ENCODE peak calls at places on chromosomes 7 and 10, in ten cellular contexts. P is left ventricle myocardium inferior, C is heart left ventricle, S is Panc1, N is DND-41, H is tibial nerve, A is thoracic aorta, K is brain microvascular endothelial cell, J is kidney epithelial cell, B is stomach. G is an unnamed sample.
A peak's percentile ranks its signal among the peaks of the same experiment; 100 is the strongest.

GRCh38 chr7:33698006-33698405 is 207.3 kb upstream of the BMPER start:
- DNase-seq in J (no peak), A (no peak), S (no peak), P (no peak), N (no peak), H (peak; percentile 1), B (no peak), K (no peak), C (no peak), G (no peak)

GRCh38 chr10:91652364-91652763 is 19.5 kb upstream of the PPP1R3C start:
- DNase-seq in B (no peak), S (no peak), A (no peak), C (peak; percentile 53), P (no peak), H (no peak), N (no peak), J (peak; percentile 100), K (peak; percentile 89), G (no peak)

GRCh38 chr10:26628395-26628794 is 69.1 kb upstream of the PDSS1 start:
- DNase-seq in K (no peak), S (no peak), J (no peak), A (no peak), C (no peak), N (no peak), B (no peak), H (no peak), P (no peak), G (no peak)

GRCh38 chr10:31612082-31612481 is 293.1 kb downstream of the ZEB1 start:
- DNase-seq in S (no peak), J (no peak), P (no peak), A (no peak), C (no peak), N (no peak), K (no peak), B (no peak), H (no peak), G (no peak)

GRCh38 chr10:31952066-31952465 is 23.4 kb upstream of the ARHGAP12 start:
- DNase-seq in P (no peak), A (no peak), C (no peak), K (no peak), H (no peak), J (no peak), N (no peak), S (no peak), B (no peak), G (no peak)

GRCh38 chr7:133570321-133570720 is 317.4 kb downstream of the EXOC4 start:
- DNase-seq in J (no peak), K (peak; percentile 16), B (no peak), N (peak; percentile 11), H (no peak), S (no peak), C (no peak), P (no peak), A (no peak), G (no peak)

GRCh38 chr7:41294556-41295454 is 408.1 kb downstream of the INHBA start:
- DNase-seq in N (no peak), B (no peak), A (no peak), S (no peak), C (no peak), K (no peak), J (no peak), H (no peak), P (no peak), G (no peak)

GRCh38 chr10:127196227-127196954 is at the start of gene INSYN2A:
- DNase-seq in K (peak; percentile 29), J (no peak), H (peak; percentile 14), A (no peak), P (peak; percentile 32), S (no peak), C (no peak), B (no peak), N (no peak), G (peak; percentile 24)

GRCh38 chr7:158655931-158656441 is 48.6 kb downstream of the NCAPG2 start:
- DNase-seq in P (no peak), J (no peak), C (no peak), K (no peak), H (no peak), A (no peak), S (no peak), N (no peak), B (no peak), G (no peak)

GRCh38 chr7:138204285-138204988 is 128.2 kb downstream of the AKR1D1 start:
- DNase-seq in H (no peak), N (no peak), A (no peak), C (no peak), P (no peak), S (no peak), B (no peak), J (no peak), K (peak; percentile 51), G (no peak)

GRCh38 chr10:12250181-12250580 is 54.2 kb downstream of the CDC123 start:
- DNase-seq in A (no peak), P (no peak), H (no peak), S (no peak), K (no peak), B (no peak), J (no peak), N (no peak), C (no peak), G (no peak)

GRCh38 chr7:20191044-20191867 is 25.9 kb downstream of the MACC1 start:
- DNase-seq in N (no peak), B (no peak), K (no peak), J (no peak), S (no peak), A (no peak), H (no peak), P (no peak), C (no peak), G (no peak)

GRCh38 chr7:139860090-139860773 is 31.2 kb downstream of the TBXAS1 start:
- DNase-seq in N (no peak), J (no peak), C (peak; percentile 67), B (no peak), H (peak; percentile 27), A (no peak), S (no peak), P (peak; percentile 55), K (no peak), G (no peak)

GRCh38 chr10:70576803-70577517 is 25.6 kb downstream of the PRF1 start:
- DNase-seq in H (no peak), P (no peak), A (no peak), N (no peak), K (no peak), B (no peak), S (no peak), C (no peak), J (no peak), G (no peak)

GRCh38 chr10:52146766-52147165 is 167.3 kb upstream of the DKK1 start:
- DNase-seq in P (no peak), A (no peak), J (peak; percentile 63), B (no peak), C (no peak), S (no peak), H (no peak), N (no peak), K (no peak), G (no peak)

GRCh38 chr7:11698273-11698930 is 133.6 kb downstream of the THSD7A start:
- DNase-seq in H (no peak), C (no peak), N (no peak), J (no peak), K (no peak), S (no peak), P (no peak), A (no peak), B (no peak), G (no peak)

GRCh38 chr10:133211141-133211830 is 18.7 kb upstream of the UTF1 start:
- DNase-seq in K (no peak), H (no peak), P (no peak), B (no peak), A (no peak), J (no peak), S (no peak), C (peak; percentile 22), N (no peak), G (no peak)
- H3K36me3 ChIP-seq in K (no peaks in the 10 kb centered on the region), H (no peaks in the 10 kb centered on the region), P (no peaks in the 10 kb centered on the region), B (no peaks in the 10 kb centered on the region), A (no peaks in the 10 kb centered on the region), J (no peaks in the 10 kb centered on the region), S (no peaks in the 10 kb centered on the region), C (no peaks in the 10 kb centered on the region), N (no peaks in the 10 kb centered on the region), G (no peaks in the 10 kb centered on the region)

GRCh38 chr7:140867467-140868314 is 57.0 kb downstream of the BRAF start:
- DNase-seq in H (no peak), K (no peak), A (no peak), C (no peak), P (no peak), B (no peak), J (no peak), S (no peak), N (no peak), G (no peak)
- H3K4me3 ChIP-seq in H (no peak overlapping the region), K (no peak overlapping the region), A (no peak overlapping the region), C (no peak overlapping the region), P (no peak overlapping the region), B (no peak overlapping the region), J (no peak overlapping the region), S (no peak overlapping the region), N (no peak overlapping the region), G (no peak overlapping the region)

DNA sequence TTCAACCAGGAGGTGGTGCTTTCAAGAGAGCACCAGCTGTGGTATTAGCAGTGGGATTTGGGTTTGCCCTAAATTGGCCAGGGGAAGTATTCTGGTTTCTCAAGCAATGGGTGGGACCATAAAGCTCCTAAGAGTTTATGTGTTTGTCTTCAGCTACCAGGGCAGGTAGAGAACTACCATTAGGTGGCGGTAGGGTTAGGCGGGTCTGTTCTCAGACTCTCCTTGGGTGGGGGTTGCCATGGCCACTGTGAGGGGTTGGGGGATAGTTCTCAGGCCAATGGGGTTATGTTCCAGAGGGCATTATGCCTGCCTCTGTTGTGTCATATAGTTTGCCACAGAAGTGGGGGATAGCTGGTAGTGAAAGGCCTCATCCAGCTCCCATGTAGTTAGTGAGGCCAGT is 47.7 kb upstream of the BICC1 start:
- DNase-seq in A (no peak), N (no peak), H (no peak), S (no peak), B (no peak), K (no peak), J (no peak), P (no peak), C (no peak), G (no peak)
- TF ChIP-seq CTCF in A (no peak), N (no peak), H (no peak), S (peak; percentile 7), B (no peak), K (no peak), J (no peak), P (no peak), C (no peak), G (no peak)

GRCh38 chr7:154950992-154951391 is 51.9 kb downstream of the PAXIP1 start:
- DNase-seq in K (no peak), A (no peak), P (no peak), B (no peak), H (no peak), S (no peak), C (no peak), J (no peak), N (no peak), G (no peak)

GRCh38 chr7:154947604-154948003 is 55.3 kb downstream of the PAXIP1 start:
- DNase-seq in B (no peak), A (no peak), J (no peak), K (no peak), S (no peak), C (no peak), P (no peak), H (no peak), N (no peak), G (no peak)

GRCh38 chr7:154942718-154943117 is 60.2 kb downstream of the PAXIP1 start:
- DNase-seq in K (no peak), H (no peak), A (no peak), J (no peak), C (no peak), S (no peak), B (no peak), N (no peak), P (no peak), G (no peak)

GRCh38 chr7:154946166-154946565 is 56.8 kb downstream of the PAXIP1 start:
- DNase-seq in P (no peak), K (no peak), C (no peak), A (no peak), S (no peak), J (no peak), B (no peak), H (no peak), N (no peak), G (no peak)
- H3K36me3 ChIP-seq in P (peaks cover 80% of the 10 kb centered on the region), K (peaks cover 13% of the 10 kb centered on the region), C (peaks cover 81% of the 10 kb centered on the region), A (peaks cover 38% of the 10 kb centered on the region), S (peaks cover 43% of the 10 kb centered on the region), J (no peaks in the 10 kb centered on the region), B (peaks cover 77% of the 10 kb centered on the region), H (peaks cover 5% of the 10 kb centered on the region), N (peaks cover 81% of the 10 kb centered on the region), G (peaks cover 71% of the 10 kb centered on the region)